ENCODE peak calls at places on chromosomes 12 and 14, in five cellular contexts. H, N, G, Y and S are unnamed samples.

GRCh38 chr12:50825372-50825838 is 17.3 kb upstream of the TMPRSS12 start:
- DNase-seq in H (no peak), N (peak; percentile 87), G (no peak), Y (peak; percentile 20), S (peak; percentile 80)

GRCh38 chr12:33476058-33476457 is 36.4 kb upstream of the SYT10 start:
- DNase-seq in H (no peak), N (no peak), G (no peak), Y (no peak), S (no peak)

GRCh38 chr14:79483989-79484388 is 727.3 kb downstream of the DIO2 start:
- DNase-seq in H (no peak), N (no peak), G (no peak), Y (no peak), S (no peak)

GRCh38 chr12:93115198-93115601 is 186.1 kb upstream of the EEA1 start:
- DNase-seq in H (no peak), N (no peak), G (no peak), Y (no peak), S (no peak)

GRCh38 chr14:100548939-100549338 is 38.3 kb downstream of the BEGAIN start:
- DNase-seq in H (no peak), N (no peak), G (no peak), Y (no peak), S (no peak)

GRCh38 chr12:55673638-55674037 is 34.1 kb downstream of the ITGA7 start:
- DNase-seq in H (no peak), N (peak; percentile 72), G (no peak), Y (no peak), S (peak; percentile 42)

GRCh38 chr12:115035536-115036107 is 351.6 kb upstream of the TBX3 start:
- DNase-seq in H (no peak), N (no peak), G (no peak), Y (no peak), S (no peak)

GRCh38 chr14:37721976-37722659 is 126.7 kb downstream of the TTC6 start:
- DNase-seq in H (no peak), N (no peak), G (no peak), Y (no peak), S (no peak)

GRCh38 chr14:103879570-103880333 is 32.4 kb upstream of the PPP1R13B start:
- DNase-seq in H (no peak), N (no peak), G (peak; percentile 87), Y (peak; percentile 97), S (no peak)

GRCh38 chr14:90599748-90600507 is 203.1 kb downstream of the CALM1 start:
- DNase-seq in H (no peak), N (no peak), G (no peak), Y (peak; percentile 29), S (no peak)

GRCh38 chr12:104435765-104436164 is 21.0 kb upstream of the CHST11 start:
- DNase-seq in H (no peak), N (no peak), G (no peak), Y (no peak), S (no peak)

GRCh38 chr14:45135181-45135580 is 549 bp upstream of the FANCM start:
- DNase-seq in H (no peak), N (peak; percentile 82), G (no peak), Y (no peak), S (peak; percentile 18)

GRCh38 chr12:88501976-88502938 is 78.0 kb downstream of the KITLG start:
- DNase-seq in H (no peak), N (no peak), G (no peak), Y (no peak), S (no peak)

GRCh38 chr12:48690990-48691389 is 9.0 kb upstream of the KANSL2 start:
- DNase-seq in H (no peak), N (no peak), G (no peak), Y (no peak), S (no peak)

GRCh38 chr14:70655110-70655826 is 13.6 kb downstream of the TTC9 start:
- DNase-seq in H (peak; percentile 38), N (peak; percentile 94), G (peak; percentile 76), Y (no peak), S (peak; percentile 77)

GRCh38 chr12:78038986-78039385 is 208.3 kb downstream of the NAV3 start:
- DNase-seq in H (no peak), N (no peak), G (no peak), Y (no peak), S (no peak)
- H3K4me3 ChIP-seq in H (no peak overlapping the region), N (no peak overlapping the region), G (no peak overlapping the region), Y (no peak overlapping the region), S (peak overlapping the region; percentile 60)

DNA sequence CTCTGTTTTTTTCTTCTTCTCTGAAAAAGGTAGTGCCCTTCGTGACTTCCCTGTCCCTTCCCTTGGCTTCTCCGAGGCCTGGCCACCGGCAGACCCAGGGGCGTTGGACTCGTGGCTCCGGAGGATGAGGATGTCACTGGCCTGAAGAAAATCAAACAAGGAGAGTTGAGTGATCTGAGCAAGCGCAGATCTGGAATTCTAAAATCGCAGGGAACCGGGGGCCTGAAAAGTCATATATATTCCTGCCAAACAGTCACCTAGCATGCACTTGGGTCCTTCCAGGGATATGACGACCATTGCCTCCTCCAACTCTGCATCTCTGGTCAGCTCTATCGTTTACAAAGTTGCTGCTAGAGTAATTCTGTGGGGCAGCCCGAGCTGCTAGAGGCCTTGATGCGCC is 5.2 kb upstream of the PNMA1 start:
- DNase-seq in H (no peak), N (no peak), G (no peak), Y (no peak), S (no peak)
- H3K4me3 ChIP-seq in H (no peak overlapping the region), N (no peak overlapping the region), G (no peak overlapping the region), Y (no peak overlapping the region), S (no peak overlapping the region)

DNA sequence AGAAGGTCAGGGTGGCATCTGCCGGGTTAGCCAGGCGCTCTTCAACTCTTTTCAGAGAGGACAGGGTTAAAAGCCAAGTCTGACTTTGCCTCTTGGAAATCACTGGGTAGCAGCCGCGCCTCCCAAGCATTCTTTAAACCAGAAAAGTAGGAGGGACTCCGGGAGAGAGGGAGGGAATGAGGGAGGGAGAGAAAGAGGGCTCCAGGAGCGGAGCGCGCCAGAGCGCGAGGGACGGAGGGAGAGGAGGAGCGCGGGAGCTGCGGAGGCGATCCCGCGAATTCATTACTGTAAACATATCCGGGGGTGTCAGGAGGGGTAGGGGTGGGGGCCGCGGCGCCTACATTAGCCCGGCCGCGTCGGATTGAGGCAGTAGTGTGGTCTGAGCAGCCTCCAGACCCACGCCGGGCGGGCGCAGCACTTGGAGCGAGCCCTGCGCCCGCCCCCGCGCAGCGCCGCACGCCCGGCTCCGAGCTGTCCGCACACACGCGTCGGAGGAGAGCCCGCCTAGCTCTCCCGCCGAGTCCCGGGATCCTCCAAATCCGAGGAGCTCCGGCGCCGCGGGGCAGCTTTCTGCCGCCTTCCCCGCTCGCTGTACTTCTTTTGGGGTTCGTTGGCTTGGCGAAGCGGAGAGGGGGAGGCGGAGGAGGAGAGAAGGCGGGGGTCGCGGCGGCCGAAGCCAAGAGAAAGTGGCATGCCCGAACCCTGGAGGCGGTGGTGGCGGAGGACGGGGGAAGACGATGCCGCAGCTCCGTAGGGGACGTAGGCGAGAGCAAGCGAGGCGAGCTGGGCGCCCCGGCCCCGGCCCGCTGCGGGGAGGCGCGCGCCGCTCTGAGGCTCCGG is 3.3 kb downstream of the FLRT2 start:
- DNase-seq in H (no peak), N (no peak), G (peak; percentile 50), Y (peak; percentile 63), S (no peak)
- H3K4me3 ChIP-seq in H (no peak overlapping the region), N (no peak overlapping the region), G (no peak overlapping the region), Y (peak overlapping the region; percentile 70), S (no peak overlapping the region)

GRCh38 chr14:99259327-99259726 is 12.7 kb downstream of the BCL11B start:
- DNase-seq in H (no peak), N (no peak), G (no peak), Y (no peak), S (no peak)
- H3K4me3 ChIP-seq in H (peak overlapping the region; percentile 43), N (no peak overlapping the region), G (no peak overlapping the region), Y (no peak overlapping the region), S (no peak overlapping the region)